ENCODE peak calls at places on chromosomes 2 and 18, in four cellular contexts. One of them, this sample, is unnamed.

GRCh38 chr2:107712857-107713256 is 113.8 kb upstream of the RGPD4 start:
- DNase-seq in HCT116: no peak
- DNase-seq in K562: no peak
- DNase-seq in HepG2: no peak
- DNase-seq in this sample: no peak

GRCh38 chr2:227608469-227609338 is 5.9 kb downstream of the SCYGR3 start:
- DNase-seq in HepG2: no peak
- DNase-seq in K562: no peak
- DNase-seq in HCT116: no peak
- DNase-seq in this sample: no peak

GRCh38 chr18:51193621-51194287 is 3.7 kb downstream of the MEX3C start:
- DNase-seq in K562: no peak
- DNase-seq in HepG2: no peak
- DNase-seq in HCT116: no peak
- DNase-seq in this sample: no peak

GRCh38 chr18:51953521-51953920 is 386.5 kb upstream of the DCC start:
- DNase-seq in HCT116: no peak
- DNase-seq in K562: no peak
- DNase-seq in HepG2: no peak
- DNase-seq in this sample: no peak

GRCh38 chr2:204357175-204357695 is 188.0 kb upstream of the PARD3B start:
- DNase-seq in HepG2: no peak
- DNase-seq in HCT116: no peak
- DNase-seq in K562: no peak
- DNase-seq in this sample: no peak

GRCh38 chr2:73243884-73244570 is 9.9 kb downstream of the CCT7 start:
- DNase-seq in HCT116: no peak
- DNase-seq in HepG2: no peak
- DNase-seq in K562: no peak
- DNase-seq in this sample: no peak

GRCh38 chr18:24176727-24177416 is 38.0 kb downstream of the CABYR start:
- DNase-seq in HCT116: peak
- DNase-seq in HepG2: peak
- DNase-seq in K562: peak
- DNase-seq in this sample: peak

GRCh38 chr2:232893834-232894233 is 23.8 kb downstream of the SNORC start:
- DNase-seq in HCT116: no peak
- DNase-seq in K562: no peak
- DNase-seq in HepG2: no peak
- DNase-seq in this sample: no peak

GRCh38 chr2:235140801-235141081 is 188.9 kb downstream of the SH3BP4 start:
- DNase-seq in K562: no peak
- DNase-seq in HepG2: no peak
- DNase-seq in HCT116: no peak
- DNase-seq in this sample: no peak

GRCh38 chr18:21991081-21991534 is 178.3 kb upstream of the GATA6 start:
- DNase-seq in HCT116: no peak
- DNase-seq in HepG2: peak
- DNase-seq in K562: no peak
- DNase-seq in this sample: no peak

GRCh38 chr18:74284501-74285004 is 7.2 kb downstream of the CYB5A start:
- DNase-seq in K562: no peak
- DNase-seq in HepG2: no peak
- DNase-seq in HCT116: no peak
- DNase-seq in this sample: no peak

GRCh38 chr18:389658-390357 is 110.7 kb downstream of the COLEC12 start:
- DNase-seq in K562: peak
- DNase-seq in HepG2: no peak
- DNase-seq in HCT116: no peak
- DNase-seq in this sample: no peak

GRCh38 chr2:1605102-1605501 is 139.2 kb downstream of the PXDN start:
- DNase-seq in HCT116: no peak
- DNase-seq in K562: no peak
- DNase-seq in HepG2: no peak
- DNase-seq in this sample: no peak

GRCh38 chr18:28175047-28175929 is 1.6 kb downstream of the CDH2 start:
- DNase-seq in HCT116: no peak
- DNase-seq in K562: no peak
- DNase-seq in HepG2: peak
- DNase-seq in this sample: no peak

GRCh38 chr18:43793910-43794309 is 516.6 kb upstream of the SYT4 start:
- DNase-seq in HepG2: no peak
- DNase-seq in K562: no peak
- DNase-seq in HCT116: no peak
- DNase-seq in this sample: no peak

GRCh38 chr2:235162544-235163197 is 210.9 kb downstream of the SH3BP4 start:
- DNase-seq in K562: no peak
- DNase-seq in HepG2: no peak
- DNase-seq in HCT116: no peak
- DNase-seq in this sample: no peak

GRCh38 chr2:65350714-65351113 is 81.7 kb downstream of the SPRED2 start:
- DNase-seq in K562: peak
- DNase-seq in HepG2: no peak
- DNase-seq in HCT116: no peak
- DNase-seq in this sample: no peak

GRCh38 chr2:54081574-54081973 is 33.8 kb upstream of the ACYP2 start:
- DNase-seq in K562: peak
- DNase-seq in HepG2: no peak
- DNase-seq in HCT116: no peak
- DNase-seq in this sample: no peak

GRCh38 chr18:2123077-2123476 is 448.2 kb downstream of the METTL4 start:
- DNase-seq in HepG2: no peak
- DNase-seq in HCT116: no peak
- DNase-seq in K562: no peak
- DNase-seq in this sample: no peak
- TF ChIP-seq FOSL1 in HepG2: no peak
- TF ChIP-seq FOSL1 in HCT116: no peak
- TF ChIP-seq FOSL1 in K562: no peak
- TF ChIP-seq FOSL1 in this sample: no peak

DNA sequence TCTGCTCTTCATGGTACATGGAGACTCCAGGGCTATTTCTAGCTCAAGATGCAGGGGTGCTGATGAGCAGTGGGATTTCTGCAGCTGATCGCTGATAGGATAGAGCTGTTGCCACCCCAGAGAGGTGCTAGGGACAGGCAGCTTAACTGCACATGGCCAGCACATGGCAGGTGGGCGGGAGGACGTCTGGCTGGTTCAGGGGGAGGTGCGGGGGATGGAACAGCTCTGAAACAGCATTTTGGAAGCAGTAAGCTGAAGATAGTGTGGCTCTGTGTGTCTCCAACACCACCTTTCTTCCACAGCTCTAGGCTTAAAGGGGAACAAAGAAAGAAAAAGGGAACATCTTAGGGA is 151.9 kb upstream of the PELI1 start:
- DNase-seq in HepG2: no peak
- DNase-seq in HCT116: no peak
- DNase-seq in K562: no peak
- DNase-seq in this sample: no peak
- TF ChIP-seq FOSL1 in HepG2: no peak
- TF ChIP-seq FOSL1 in HCT116: no peak
- TF ChIP-seq FOSL1 in K562: no peak
- TF ChIP-seq FOSL1 in this sample: no peak

GRCh38 chr18:49224130-49224529 is 236.3 kb downstream of the DYM start:
- DNase-seq in HCT116: no peak
- DNase-seq in HepG2: no peak
- DNase-seq in K562: peak
- DNase-seq in this sample: no peak
- TF ChIP-seq FOSL1 in HCT116: no peak
- TF ChIP-seq FOSL1 in HepG2: no peak
- TF ChIP-seq FOSL1 in K562: peak
- TF ChIP-seq FOSL1 in this sample: no peak

DNA sequence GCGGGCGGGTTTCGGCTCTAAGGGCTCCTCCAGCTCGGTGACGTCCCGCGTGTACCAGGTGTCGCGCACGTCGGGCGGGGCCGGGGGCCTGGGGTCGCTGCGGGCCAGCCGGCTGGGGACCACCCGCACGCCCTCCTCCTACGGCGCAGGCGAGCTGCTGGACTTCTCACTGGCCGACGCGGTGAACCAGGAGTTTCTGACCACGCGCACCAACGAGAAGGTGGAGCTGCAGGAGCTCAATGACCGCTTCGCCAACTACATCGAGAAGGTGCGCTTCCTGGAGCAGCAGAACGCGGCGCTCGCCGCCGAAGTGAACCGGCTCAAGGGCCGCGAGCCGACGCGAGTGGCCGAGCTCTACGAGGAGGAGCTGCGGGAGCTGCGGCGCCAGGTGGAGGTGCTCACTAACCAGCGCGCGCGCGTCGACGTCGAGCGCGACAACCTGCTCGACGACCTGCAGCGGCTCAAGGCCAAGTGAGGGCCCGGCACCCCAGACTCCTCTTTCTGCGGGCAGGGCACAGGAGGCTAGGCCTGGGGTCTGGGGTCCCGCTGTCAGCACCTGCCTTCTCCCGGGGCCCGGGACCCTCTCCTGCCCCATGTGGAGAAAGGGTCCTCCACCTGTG is 503 bp downstream of the DES start:
- DNase-seq in HCT116: no peak
- DNase-seq in HepG2: no peak
- DNase-seq in K562: no peak
- DNase-seq in this sample: no peak
- TF ChIP-seq FOSL1 in HCT116: no peak
- TF ChIP-seq FOSL1 in HepG2: no peak
- TF ChIP-seq FOSL1 in K562: no peak
- TF ChIP-seq FOSL1 in this sample: no peak

GRCh38 chr2:239125726-239126675 is 274.8 kb downstream of the HDAC4 start:
- DNase-seq in HCT116: no peak
- DNase-seq in K562: no peak
- DNase-seq in HepG2: no peak
- DNase-seq in this sample: no peak
- TF ChIP-seq FOSL1 in HCT116: no peak
- TF ChIP-seq FOSL1 in K562: no peak
- TF ChIP-seq FOSL1 in HepG2: no peak
- TF ChIP-seq FOSL1 in this sample: no peak

GRCh38 chr2:26558271-26559043 is 80.5 kb upstream of the OTOF start:
- DNase-seq in HepG2: no peak
- DNase-seq in K562: no peak
- DNase-seq in HCT116: no peak
- DNase-seq in this sample: no peak
- TF ChIP-seq FOSL1 in HepG2: no peak
- TF ChIP-seq FOSL1 in K562: no peak
- TF ChIP-seq FOSL1 in HCT116: no peak
- TF ChIP-seq FOSL1 in this sample: no peak

DNA sequence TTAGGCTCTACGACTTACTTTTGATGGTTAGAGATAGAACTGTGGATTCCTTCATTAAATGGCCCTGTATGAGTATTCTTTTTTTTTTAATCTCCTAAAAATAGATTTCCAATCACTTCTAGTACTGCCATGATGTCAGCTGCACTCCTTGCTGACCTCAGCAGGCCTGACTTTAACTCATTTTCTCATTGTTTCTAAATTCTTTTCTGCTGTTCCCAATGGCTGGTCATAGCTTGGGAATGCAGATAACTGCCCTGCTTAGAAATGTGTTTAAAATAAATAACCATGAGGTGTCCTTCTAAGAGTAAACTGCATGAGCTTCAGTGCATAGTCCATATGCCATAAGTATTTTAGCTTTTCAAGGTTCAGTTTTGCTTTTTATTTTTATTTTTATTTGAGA is 15.7 kb downstream of the CCDC85A start:
- DNase-seq in K562: no peak
- DNase-seq in HepG2: no peak
- DNase-seq in HCT116: no peak
- DNase-seq in this sample: no peak
- TF ChIP-seq FOSL1 in K562: no peak
- TF ChIP-seq FOSL1 in HepG2: no peak
- TF ChIP-seq FOSL1 in HCT116: no peak
- TF ChIP-seq FOSL1 in this sample: no peak

DNA sequence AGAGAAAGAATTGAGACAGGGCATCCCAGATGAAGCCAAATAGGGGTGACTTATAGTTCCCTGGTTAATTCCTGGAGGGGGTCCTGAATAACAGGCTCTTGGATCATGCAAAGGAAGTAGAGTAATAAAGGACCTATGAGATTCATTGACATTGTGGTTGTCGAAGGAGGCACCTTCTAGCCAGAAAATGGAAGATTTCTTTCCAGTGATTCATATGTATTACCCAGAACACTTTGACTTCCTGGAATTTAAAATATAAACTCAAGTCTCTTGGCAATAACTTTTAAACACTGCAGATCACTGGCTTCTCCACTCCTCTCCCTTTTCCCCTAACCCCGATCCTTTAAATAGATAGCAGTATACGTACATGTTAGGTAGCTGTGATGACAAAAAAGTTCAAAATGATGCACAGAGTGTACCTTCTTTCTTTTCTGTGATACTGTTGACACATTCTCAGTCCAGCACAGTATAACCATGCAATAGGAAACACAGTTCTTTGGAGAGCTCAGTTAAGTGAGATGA is 211.8 kb downstream of the LTBP1 start:
- DNase-seq in K562: no peak
- DNase-seq in HCT116: no peak
- DNase-seq in HepG2: no peak
- DNase-seq in this sample: no peak
- TF ChIP-seq FOSL1 in K562: no peak
- TF ChIP-seq FOSL1 in HCT116: no peak
- TF ChIP-seq FOSL1 in HepG2: no peak
- TF ChIP-seq FOSL1 in this sample: no peak

This sample was measured in H1.